ENCODE peak calls at places on chromosomes 12 and 14, in four cellular contexts. E is H9, U is H1, T is IMR-90. K is an unnamed sample.

GRCh38 chr14:22487401-22487800 is 101.6 kb downstream of the DAD1 start:
- DNase-seq in E (no peak), U (no peak), T (no peak), K (no peak)

GRCh38 chr12:20264608-20265114 is 103.7 kb upstream of the PDE3A start:
- DNase-seq in E (peak), U (peak), T (peak), K (peak)

GRCh38 chr12:31407562-31407961 is 81.6 kb upstream of the SINHCAF start:
- DNase-seq in E (no peak), U (peak), T (no peak), K (no peak)

GRCh38 chr12:459430-460258 is at the start of gene B4GALNT3:
- DNase-seq in E (peak), U (peak), T (no peak), K (peak)

GRCh38 chr12:19158909-19159308 is 29.4 kb downstream of the PLEKHA5 start:
- DNase-seq in E (no peak), U (no peak), T (peak), K (peak)

GRCh38 chr14:68016243-68016914 is 196.8 kb downstream of the RAD51B start:
- DNase-seq in E (no peak), U (no peak), T (peak), K (peak)

GRCh38 chr12:4272014-4272975 is 1.3 kb upstream of the CCND2 start:
- DNase-seq in E (peak), U (peak), T (peak), K (peak)

GRCh38 chr12:20585055-20585625 is 110.0 kb upstream of the SLCO1C1 start:
- DNase-seq in E (no peak), U (no peak), T (no peak), K (no peak)

GRCh38 chr12:103470664-103471063 is 25.1 kb downstream of the C12orf42 start:
- DNase-seq in E (no peak), U (no peak), T (no peak), K (no peak)

GRCh38 chr12:77190022-77190421 is 124.7 kb upstream of the E2F7 start:
- DNase-seq in E (no peak), U (no peak), T (peak), K (peak)

GRCh38 chr14:80981156-80981555 is 25.7 kb downstream of the TSHR start:
- DNase-seq in E (no peak), U (no peak), T (no peak), K (no peak)

GRCh38 chr14:81516941-81517797 is 16.5 kb downstream of the SEL1L start:
- DNase-seq in E (no peak), U (no peak), T (peak), K (peak)

GRCh38 chr12:124744659-124745467 is 118.8 kb downstream of the SCARB1 start:
- DNase-seq in E (peak), U (peak), T (no peak), K (no peak)

GRCh38 chr12:12999276-12999958 is 648 bp downstream of the HEBP1 start:
- DNase-seq in E (no peak), U (no peak), T (no peak), K (no peak)

GRCh38 chr12:48813464-48814312 is 4.6 kb upstream of the CACNB3 start:
- DNase-seq in E (peak), U (peak), T (peak), K (peak)

GRCh38 chr14:33457021-33457420 is 493.9 kb downstream of the EGLN3 start:
- DNase-seq in E (no peak), U (no peak), T (no peak), K (no peak)

GRCh38 chr14:89041245-89041585 is 216.8 kb downstream of the TTC8 start:
- DNase-seq in E (no peak), U (no peak), T (no peak), K (no peak)

GRCh38 chr14:83607682-83608081 is 1922.3 kb upstream of the FLRT2 start:
- DNase-seq in E (peak), U (no peak), T (no peak), K (no peak)

GRCh38 chr12:77837876-77838291 is 7.2 kb downstream of the NAV3 start:
- DNase-seq in E (no peak), U (no peak), T (no peak), K (no peak)

GRCh38 chr12:49505672-49506071 is 33.2 kb upstream of the KCNH3 start:
- DNase-seq in E (no peak), U (no peak), T (peak), K (no peak)

GRCh38 chr12:113242018-113242418 is 20.8 kb downstream of the TPCN1 start:
- DNase-seq in E (no peak), U (no peak), T (no peak), K (no peak)

GRCh38 chr14:75307700-75308379 is 29.2 kb downstream of the FOS start:
- DNase-seq in E (peak), U (peak), T (peak), K (peak)

GRCh38 chr12:12823308-12823707 is 10.2 kb downstream of the DDX47 start:
- DNase-seq in E (no peak), U (no peak), T (peak), K (no peak)

GRCh38 chr12:47938093-47938492 is 25.3 kb upstream of the TMEM106C start:
- DNase-seq in E (no peak), U (no peak), T (peak), K (peak)

GRCh38 chr12:95838125-95838524 is 20.6 kb upstream of the SNRPF start:
- DNase-seq in E (no peak), U (no peak), T (peak), K (no peak)

GRCh38 chr14:28777773-28778606 is 11.4 kb downstream of the FOXG1 start:
- DNase-seq in E (peak), U (no peak), T (no peak), K (no peak)

GRCh38 chr12:101696477-101697196 is 803 bp upstream of the CHPT1 start:
- DNase-seq in E (no peak), U (no peak), T (no peak), K (no peak)

GRCh38 chr14:63781686-63782085 is 53.8 kb upstream of the SGPP1 start:
- DNase-seq in E (no peak), U (no peak), T (no peak), K (no peak)

GRCh38 chr12:52515927-52516831 is 4.0 kb downstream of the KRT5 start:
- DNase-seq in E (peak), U (peak), T (no peak), K (no peak)

GRCh38 chr12:121096199-121096798 is 36.4 kb upstream of the P2RX7 start:
- DNase-seq in E (no peak), U (no peak), T (no peak), K (no peak)

GRCh38 chr14:99388286-99388685 is 92.4 kb downstream of the SETD3 start:
- DNase-seq in E (no peak), U (no peak), T (no peak), K (no peak)

GRCh38 chr14:53183611-53184010 is 30.5 kb upstream of the DDHD1 start:
- DNase-seq in E (no peak), U (no peak), T (no peak), K (peak)

GRCh38 chr12:7112041-7112440 is 3.0 kb upstream of the C1RL start:
- DNase-seq in E (no peak), U (no peak), T (no peak), K (no peak)

GRCh38 chr12:29782285-29782820 is 1.4 kb downstream of the TMTC1 start:
- DNase-seq in E (no peak), U (no peak), T (peak), K (peak)

GRCh38 chr12:82144505-82144904 is 213.7 kb downstream of the CCDC59 start:
- DNase-seq in E (no peak), U (no peak), T (no peak), K (no peak)

GRCh38 chr12:21763531-21763930 is 11.0 kb downstream of the KCNJ8 start:
- DNase-seq in E (no peak), U (no peak), T (no peak), K (no peak)
- H3K23ac ChIP-seq in E (no peak), U (no peak), T (no peak), K (no peak)

GRCh38 chr14:23568021-23568599 is 519 bp upstream of the AP1G2 start:
- DNase-seq in E (no peak), U (no peak), T (no peak), K (no peak)
- H2BK120ac ChIP-seq in E (no peak), U (no peak), T (no peak), K (no peak)

GRCh38 chr12:74431821-74432220 is 105.8 kb upstream of the ATXN7L3B start:
- DNase-seq in E (no peak), U (no peak), T (no peak), K (peak)
- H3K23ac ChIP-seq in E (no peak), U (no peak), T (no peak), K (no peak)

GRCh38 chr14:105095236-105095805 is 30.1 kb upstream of the GPR132 start:
- DNase-seq in E (no peak), U (no peak), T (no peak), K (no peak)

GRCh38 chr14:105094193-105094907 is 29.1 kb upstream of the GPR132 start:
- DNase-seq in E (no peak), U (no peak), T (no peak), K (no peak)

GRCh38 chr14:105092912-105093425 is 27.7 kb upstream of the GPR132 start:
- DNase-seq in E (peak), U (peak), T (peak), K (peak)

GRCh38 chr14:105092124-105092911 is 27.1 kb upstream of the GPR132 start:
- DNase-seq in E (peak), U (peak), T (no peak), K (peak)

GRCh38 chr14:105093426-105094192 is 28.4 kb upstream of the GPR132 start:
- DNase-seq in E (peak), U (peak), T (peak), K (peak)
- H2BK120ac ChIP-seq in E (no peak), U (no peak), T (peak), K (peak)

DNA sequence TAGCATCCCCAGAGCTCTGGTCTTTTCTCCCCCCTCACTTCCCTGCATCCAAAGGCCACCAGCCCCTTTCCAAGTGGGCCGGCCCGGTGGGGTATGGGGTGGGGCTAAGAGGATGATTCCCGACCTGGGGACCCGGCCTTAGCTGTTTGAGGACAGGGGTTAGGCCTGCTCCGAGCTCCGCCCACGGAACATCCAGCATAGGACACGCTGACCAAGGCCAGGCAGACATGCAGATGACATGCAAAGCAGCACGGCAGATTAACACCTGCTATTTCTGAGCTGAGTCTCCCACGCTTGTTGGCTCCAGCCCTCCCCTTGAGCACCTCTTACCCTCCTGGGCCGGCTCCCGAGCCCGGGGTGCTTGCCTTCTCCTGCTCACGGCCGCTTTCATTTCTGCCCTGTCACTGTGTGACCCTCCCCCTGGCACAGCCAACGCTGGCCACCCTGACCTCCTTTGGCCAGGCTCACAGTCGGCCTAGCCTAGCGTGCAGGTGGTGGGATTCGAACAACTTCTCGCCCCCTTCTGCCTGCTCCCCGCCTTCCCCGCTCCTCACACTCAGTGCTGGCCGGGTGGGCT is 40.2 kb downstream of the TEAD4 start:
- DNase-seq in E (peak), U (peak), T (no peak), K (no peak)
- H3K23ac ChIP-seq in E (no peak), U (no peak), T (no peak), K (no peak)

DNA sequence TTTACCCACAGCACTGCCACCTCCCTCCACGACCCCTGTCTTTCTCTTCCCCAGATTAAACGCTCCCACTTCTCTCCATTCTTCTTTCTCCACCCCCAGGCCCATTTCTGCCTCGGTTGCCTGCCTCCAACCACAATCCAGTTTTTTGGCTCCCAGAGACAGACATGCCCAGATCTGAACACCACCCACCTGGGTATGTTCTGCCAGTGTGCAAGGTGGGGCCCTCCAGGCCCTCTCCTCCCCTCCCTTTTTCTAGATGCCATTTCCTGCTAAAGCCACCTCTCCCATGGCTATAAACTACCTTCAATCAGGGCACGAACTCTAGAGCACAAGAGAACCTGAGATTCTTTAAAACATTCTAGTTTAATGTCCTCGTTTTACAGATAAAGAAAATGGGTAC is 63.3 kb downstream of the IRF2BPL start:
- DNase-seq in E (no peak), U (no peak), T (no peak), K (no peak)
- H2BK120ac ChIP-seq in E (no peak), U (no peak), T (no peak), K (no peak)

GRCh38 chr14:105424861-105425260 is 5.2 kb downstream of the MTA1 start:
- DNase-seq in E (no peak), U (no peak), T (no peak), K (no peak)
- H3K23ac ChIP-seq in E (no peak), U (no peak), T (no peak), K (no peak)

DNA sequence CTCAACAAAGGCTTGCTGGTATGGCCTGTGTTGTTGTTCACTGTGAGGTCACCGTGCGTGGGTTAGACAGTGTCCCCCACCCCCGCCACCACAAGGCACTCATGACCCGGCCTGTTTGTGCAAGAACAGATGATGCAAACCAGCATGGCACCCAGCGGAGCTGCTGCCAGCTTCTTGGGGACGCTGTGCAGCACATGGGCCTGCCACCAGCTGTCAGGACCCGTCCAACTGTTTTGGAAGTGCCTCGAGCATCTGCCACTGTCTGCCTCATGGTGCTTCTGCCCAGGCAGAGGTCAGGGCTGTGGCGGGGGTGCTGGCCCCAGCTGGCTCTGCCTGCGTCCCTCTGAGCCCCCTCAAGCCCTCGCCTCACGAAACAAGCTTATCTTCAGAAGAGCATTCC is 1.5 kb downstream of the ASB2 start:
- DNase-seq in E (no peak), U (no peak), T (no peak), K (no peak)
- H2BK120ac ChIP-seq in E (no peak), U (no peak), T (no peak), K (no peak)

K was measured in mesenchymal stem cell.